ENCODE peak calls at places on chromosomes 11 and 22, in ten cellular contexts. Q, O, C, D, A, E, Z, S, B and H are unnamed samples.

GRCh38 chr11:7536102-7536501 is 22.3 kb downstream of the PPFIBP2 start:
- DNase-seq in Q (no peak), O (no peak), C (no peak), D (no peak), A (peak; percentile 66), E (peak; percentile 50), Z (peak; percentile 60), S (no peak), B (peak; percentile 60), H (no peak)

GRCh38 chr11:119149371-119150275 is 771 bp downstream of the ABCG4 start:
- DNase-seq in Q (no peak), O (no peak), C (no peak), D (no peak), A (peak; percentile 80), E (peak; percentile 78), Z (no peak), S (no peak), B (no peak), H (no peak)

GRCh38 chr11:78916759-78917158 is 342.1 kb upstream of the NARS2 start:
- DNase-seq in Q (no peak), O (no peak), C (no peak), D (no peak), A (no peak), E (no peak), Z (no peak), S (no peak), B (no peak), H (no peak)

GRCh38 chr22:49331223-49331815 is 496.4 kb downstream of the BRD1 start:
- DNase-seq in Q (no peak), O (no peak), C (no peak), D (no peak), A (peak; percentile 13), E (no peak), Z (no peak), S (no peak), B (no peak), H (no peak)

GRCh38 chr11:127680146-127680545 is 679.6 kb upstream of the KIRREL3 start:
- DNase-seq in Q (no peak), O (no peak), C (no peak), D (no peak), A (no peak), E (no peak), Z (no peak), S (no peak), B (no peak), H (no peak)

GRCh38 chr11:911031-911889 is 650 bp upstream of the CHID1 start:
- DNase-seq in Q (no peak), O (peak; percentile 28), C (no peak), D (peak; percentile 42), A (peak; percentile 50), E (peak; percentile 76), Z (no peak), S (peak; percentile 74), B (peak; percentile 36), H (no peak)

GRCh38 chr11:128607819-128608218 is 20.5 kb upstream of the ETS1 start:
- DNase-seq in Q (no peak), O (no peak), C (no peak), D (no peak), A (peak; percentile 46), E (no peak), Z (no peak), S (no peak), B (no peak), H (no peak)

GRCh38 chr11:120929664-120930154 is 94.2 kb upstream of the TBCEL start:
- DNase-seq in Q (no peak), O (peak; percentile 4), C (peak; percentile 7), D (no peak), A (peak; percentile 96), E (peak; percentile 90), Z (peak; percentile 30), S (no peak), B (peak; percentile 40), H (no peak)

GRCh38 chr11:120284272-120284671 is 40.8 kb upstream of the TLCD5 start:
- DNase-seq in Q (no peak), O (no peak), C (no peak), D (no peak), A (no peak), E (no peak), Z (no peak), S (no peak), B (no peak), H (no peak)

GRCh38 chr11:123129920-123130319 is 65.1 kb downstream of the CLMP start:
- DNase-seq in Q (no peak), O (peak; percentile 83), C (no peak), D (no peak), A (no peak), E (no peak), Z (no peak), S (no peak), B (no peak), H (no peak)

GRCh38 chr11:61362542-61362875 is 335 bp downstream of the TMEM138 start:
- DNase-seq in Q (no peak), O (peak; percentile 37), C (no peak), D (no peak), A (no peak), E (no peak), Z (peak; percentile 49), S (no peak), B (peak; percentile 26), H (no peak)

GRCh38 chr11:125625225-125625593 is 246 bp downstream of the CHEK1 start:
- DNase-seq in Q (no peak), O (no peak), C (no peak), D (no peak), A (no peak), E (no peak), Z (no peak), S (no peak), B (no peak), H (no peak)

GRCh38 chr11:47886096-47886495 is 37.9 kb upstream of the NUP160 start:
- DNase-seq in Q (no peak), O (peak; percentile 74), C (no peak), D (no peak), A (no peak), E (no peak), Z (no peak), S (peak; percentile 75), B (no peak), H (peak; percentile 71)

GRCh38 chr11:57597461-57597892 is at the start of gene SERPING1:
- DNase-seq in Q (no peak), O (no peak), C (no peak), D (peak; percentile 73), A (peak; percentile 79), E (no peak), Z (no peak), S (peak; percentile 93), B (peak; percentile 18), H (peak; percentile 91)

GRCh38 chr11:102364991-102365390 is 18.0 kb downstream of the BIRC2 start:
- DNase-seq in Q (no peak), O (no peak), C (no peak), D (no peak), A (no peak), E (no peak), Z (no peak), S (no peak), B (no peak), H (no peak)

GRCh38 chr22:34845391-34845790 is 220.6 kb upstream of the ISX start:
- DNase-seq in Q (no peak), O (no peak), C (no peak), D (no peak), A (no peak), E (no peak), Z (no peak), S (no peak), B (no peak), H (no peak)

GRCh38 chr22:38462960-38463784 is 4.7 kb upstream of the KDELR3 start:
- DNase-seq in Q (no peak), O (no peak), C (no peak), D (no peak), A (peak; percentile 89), E (peak; percentile 80), Z (no peak), S (no peak), B (no peak), H (no peak)

GRCh38 chr11:10678106-10678505 is 15.4 kb downstream of the IRAG1 start:
- DNase-seq in Q (no peak), O (no peak), C (no peak), D (no peak), A (no peak), E (no peak), Z (no peak), S (no peak), B (no peak), H (no peak)

DNA sequence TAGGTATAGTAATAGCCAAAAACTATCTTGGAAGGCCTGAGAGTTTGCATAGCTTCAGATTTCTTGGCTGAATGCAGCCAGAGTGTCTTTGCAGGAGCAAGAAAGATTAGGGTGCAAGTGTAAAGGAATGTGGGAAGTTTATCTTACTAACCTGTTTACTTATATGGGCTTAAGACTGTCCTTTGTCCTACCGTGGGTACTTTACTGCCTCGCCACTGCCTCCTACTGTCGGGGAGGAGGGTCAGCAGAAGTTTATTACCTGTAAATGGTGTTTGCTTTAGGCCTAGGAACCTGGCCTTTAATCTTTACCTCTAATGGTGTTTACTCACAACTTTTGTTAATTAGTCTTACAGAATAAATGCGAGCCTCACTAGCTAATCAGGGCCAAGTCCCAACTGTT is 633.8 kb downstream of the DLG2 start:
- DNase-seq in Q (no peak), O (no peak), C (no peak), D (no peak), A (peak; percentile 87), E (peak; percentile 23), Z (no peak), S (no peak), B (peak; percentile 0), H (no peak)
- TF ChIP-seq CTCF in Q (no peak), O (peak; percentile 53), C (peak; percentile 39), D (no peak), A (peak; percentile 89), E (peak; percentile 55), Z (no peak), S (no peak), B (no peak), H (no peak)

GRCh38 chr22:32103648-32104326 is 55.3 kb downstream of the C22orf42 start:
- DNase-seq in Q (no peak), O (peak; percentile 11), C (peak; percentile 0), D (no peak), A (no peak), E (no peak), Z (no peak), S (no peak), B (no peak), H (no peak)
- TF ChIP-seq CTCF in Q (no peak), O (peak; percentile 69), C (no peak), D (no peak), A (peak; percentile 77), E (peak; percentile 56), Z (peak; percentile 44), S (no peak), B (peak; percentile 40), H (no peak)

GRCh38 chr22:46390652-46391301 is 55.3 kb downstream of the TRMU start:
- DNase-seq in Q (no peak), O (no peak), C (no peak), D (peak; percentile 55), A (peak; percentile 65), E (peak; percentile 27), Z (no peak), S (peak; percentile 75), B (peak; percentile 73), H (no peak)
- TF ChIP-seq CTCF in Q (peak; percentile 24), O (no peak), C (peak; percentile 31), D (no peak), A (no peak), E (no peak), Z (no peak), S (peak; percentile 15), B (peak; percentile 73), H (peak; percentile 34)

GRCh38 chr11:107427569-107428180 is 29.9 kb downstream of the CWF19L2 start:
- DNase-seq in Q (no peak), O (no peak), C (no peak), D (no peak), A (no peak), E (no peak), Z (no peak), S (no peak), B (no peak), H (no peak)

GRCh38 chr11:107430525-107430924 is 27.1 kb downstream of the CWF19L2 start:
- DNase-seq in Q (no peak), O (no peak), C (no peak), D (no peak), A (no peak), E (no peak), Z (no peak), S (no peak), B (no peak), H (no peak)
- TF ChIP-seq CTCF in Q (no peak), O (no peak), C (no peak), D (no peak), A (no peak), E (no peak), Z (no peak), S (no peak), B (no peak), H (no peak)